ENCODE peak calls at places on chromosome 7, in five cellular contexts. H is MM.1S, I is endothelial cell of umbilical vein, J is IMR-90, E is mammary epithelial cell. X is an unnamed sample.

GRCh38 chr7:101915000-101915399 is 97.6 kb downstream of the CUX1 start:
- DNase-seq in I (no peak), J (no peak), H (no peak), E (no peak), X (no peak)

GRCh38 chr7:418636-419280 is 100.9 kb downstream of the PDGFA start:
- DNase-seq in I (no peak), E (no peak), J (no peak), H (no peak), X (no peak)

GRCh38 chr7:158527038-158527437 is 60.6 kb downstream of the PTPRN2 start:
- DNase-seq in I (no peak), J (no peak), H (no peak), E (no peak), X (no peak)

GRCh38 chr7:37342665-37343471 is 105.8 kb downstream of the ELMO1 start:
- DNase-seq in E (peak), I (peak), H (peak), J (no peak), X (no peak)

GRCh38 chr7:47508389-47509380 is 73.2 kb downstream of the TNS3 start:
- DNase-seq in J (peak), H (no peak), E (no peak), I (no peak), X (peak)

GRCh38 chr7:55593515-55594318 is 21.4 kb upstream of the VOPP1 start:
- DNase-seq in I (peak), E (peak), J (peak), H (peak), X (peak)

GRCh38 chr7:21371371-21371770 is 56.5 kb upstream of the SP4 start:
- DNase-seq in J (no peak), E (no peak), H (peak), I (no peak), X (no peak)

GRCh38 chr7:150399861-150400778 is 21.0 kb downstream of the ZNF775 start:
- DNase-seq in H (no peak), E (peak), J (peak), I (no peak), X (peak)

GRCh38 chr7:27277628-27278027 is 35.0 kb downstream of the EVX1 start:
- DNase-seq in H (no peak), E (peak), J (peak), I (no peak), X (peak)

GRCh38 chr7:45435846-45436245 is 138.3 kb upstream of the ADCY1 start:
- DNase-seq in I (no peak), J (peak), H (no peak), E (peak), X (peak)

GRCh38 chr7:47962262-47962661 is 14.0 kb upstream of the PKD1L1 start:
- DNase-seq in E (no peak), H (no peak), J (no peak), I (no peak), X (no peak)

GRCh38 chr7:16528520-16528919 is 1.9 kb downstream of the LRRC72 start:
- DNase-seq in I (peak), J (peak), H (no peak), E (no peak), X (no peak)

GRCh38 chr7:92456241-92456640 is 9.0 kb downstream of the GATAD1 start:
- DNase-seq in I (no peak), J (peak), H (no peak), E (no peak), X (no peak)

GRCh38 chr7:142939226-142939910 is at the start of gene LLCFC1:
- DNase-seq in I (no peak), J (no peak), H (no peak), E (no peak), X (peak)

GRCh38 chr7:127415060-127415742 is 22.7 kb upstream of the ZNF800 start:
- DNase-seq in E (no peak), H (no peak), I (no peak), J (no peak), X (no peak)

GRCh38 chr7:127409629-127410028 is 17.1 kb upstream of the ZNF800 start:
- DNase-seq in H (no peak), E (no peak), I (no peak), J (no peak), X (no peak)

GRCh38 chr7:127417346-127417745 is 24.8 kb upstream of the ZNF800 start:
- DNase-seq in J (no peak), E (no peak), I (no peak), H (peak), X (no peak)

GRCh38 chr7:127413326-127413725 is 20.8 kb upstream of the ZNF800 start:
- DNase-seq in H (no peak), J (no peak), I (no peak), E (no peak), X (no peak)

GRCh38 chr7:127413962-127414361 is 21.5 kb upstream of the ZNF800 start:
- DNase-seq in J (no peak), H (peak), I (no peak), E (no peak), X (no peak)
- H2AFZ ChIP-seq in J (no peak), H (no peak), I (no peak), E (no peak), X (no peak)

DNA sequence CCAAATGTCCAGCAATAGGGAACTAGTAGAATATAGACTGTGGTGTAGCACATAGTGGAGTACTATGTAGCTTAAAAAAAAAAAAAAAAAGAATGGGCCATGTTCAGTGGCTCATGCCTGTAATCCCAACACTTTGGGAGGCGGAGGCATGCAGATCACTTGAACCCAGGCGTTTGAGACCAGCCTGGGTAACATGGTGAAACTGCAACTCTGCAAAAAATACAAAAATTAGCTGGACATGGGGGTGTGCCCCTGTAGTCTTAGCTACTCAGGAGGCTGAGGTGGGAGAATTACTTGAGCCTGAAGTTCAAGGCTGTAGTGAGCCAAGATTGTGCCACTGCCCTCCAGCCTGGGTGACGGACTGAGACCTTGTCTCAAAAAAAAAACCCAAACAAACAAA is 64.4 kb downstream of the CHN2 start:
- DNase-seq in I (no peak), H (no peak), J (no peak), E (no peak), X (no peak)
- H3K4me2 ChIP-seq in I (no peak), H (no peak), J (no peak), E (no peak), X (no peak)

GRCh38 chr7:130492519-130493274 is 812 bp downstream of the MEST start:
- DNase-seq in I (peak), E (no peak), H (no peak), J (no peak), X (no peak)
- H2AFZ ChIP-seq in I (no peak), E (peak), H (no peak), J (peak), X (no peak)

GRCh38 chr7:7292085-7292484 is 109.7 kb downstream of the C1GALT1 start:
- DNase-seq in H (peak), J (no peak), E (no peak), I (no peak), X (no peak)
- H3K4me2 ChIP-seq in H (peak), J (no peak), E (no peak), I (no peak), X (no peak)

DNA sequence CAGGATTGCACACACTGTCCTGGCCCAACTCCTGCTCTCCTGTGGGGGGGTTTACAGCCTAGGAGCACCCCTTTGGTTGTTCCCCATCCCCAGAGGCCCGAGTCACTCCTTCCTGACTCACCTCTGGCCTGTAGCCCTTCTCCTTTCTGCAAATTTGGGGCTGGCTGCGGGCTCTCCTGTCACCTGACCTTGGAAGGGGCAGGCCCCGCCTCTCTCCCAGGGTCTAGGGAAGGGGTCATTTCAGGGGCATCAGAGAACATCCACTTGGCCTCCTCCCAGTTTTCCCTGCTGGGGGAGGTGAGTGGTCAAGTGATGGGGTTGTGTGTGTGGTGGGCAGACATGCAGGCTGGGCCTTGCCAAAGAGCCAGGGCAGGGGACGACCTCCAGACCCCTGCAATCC is 1.8 kb downstream of the NYAP1 start:
- DNase-seq in E (no peak), J (no peak), H (no peak), I (no peak), X (no peak)
- H2AFZ ChIP-seq in E (no peak), J (peak), H (no peak), I (peak), X (no peak)

X was measured in PC-3.